ENCODE peak calls at places on chromosome 5, in nine cellular contexts. M is heart left ventricle, X is HepG2, B is lower leg skin, Z is IMR-90, F is ovary, R is A549, H is H54, U is erythroblast. I is an unnamed sample.

GRCh38 chr5:44945743-44946142 is 137.0 kb downstream of the MRPS30 start:
- DNase-seq in R (no peak), Z (no peak), M (no peak), X (no peak), U (no peak), B (no peak), F (no peak), H (no peak), I (no peak)

GRCh38 chr5:80071510-80072021 is 36.4 kb downstream of the THBS4 start:
- DNase-seq in F (no peak), X (no peak), R (no peak), H (no peak), M (no peak), B (no peak), U (no peak), Z (no peak), I (no peak)

GRCh38 chr5:138541511-138541910 is 1.5 kb downstream of the ETF1 start:
- DNase-seq in Z (no peak), R (no peak), H (no peak), B (no peak), M (no peak), U (no peak), F (no peak), X (no peak), I (no peak)

GRCh38 chr5:118115791-118116190 is 872.6 kb downstream of the DTWD2 start:
- DNase-seq in R (no peak), Z (no peak), M (no peak), F (no peak), X (no peak), H (no peak), U (no peak), B (no peak), I (no peak)

GRCh38 chr5:75325242-75325641 is 11.8 kb upstream of the HMGCR start:
- DNase-seq in Z (no peak), R (no peak), X (peak), B (no peak), M (no peak), H (no peak), F (no peak), U (no peak), I (no peak)

GRCh38 chr5:172981931-172982330 is 1.6 kb upstream of the ATP6V0E1 start:
- DNase-seq in F (no peak), Z (no peak), U (no peak), H (no peak), M (no peak), B (no peak), R (no peak), X (no peak), I (no peak)

GRCh38 chr5:143119301-143119769 is 284.2 kb downstream of the NR3C1 start:
- DNase-seq in B (no peak), Z (peak), H (no peak), U (no peak), R (no peak), F (no peak), M (no peak), X (no peak), I (peak)

GRCh38 chr5:175585573-175585972 is 72.3 kb upstream of the HRH2 start:
- DNase-seq in M (no peak), F (no peak), B (peak), Z (no peak), X (no peak), H (no peak), U (no peak), R (no peak), I (no peak)

GRCh38 chr5:130912088-130912487 is 253.0 kb downstream of the HINT1 start:
- DNase-seq in B (no peak), M (no peak), F (no peak), X (no peak), U (no peak), H (no peak), Z (no peak), R (peak), I (no peak)

GRCh38 chr5:112418412-112419049 is 546 bp downstream of the EPB41L4A start:
- DNase-seq in F (no peak), R (no peak), H (no peak), B (no peak), M (peak), Z (no peak), U (peak), X (no peak), I (no peak)

GRCh38 chr5:112419050-112419595 is at the start of gene EPB41L4A:
- DNase-seq in R (peak), U (peak), M (peak), X (no peak), B (peak), H (no peak), F (peak), Z (no peak), I (no peak)

GRCh38 chr5:112417931-112418358 is 1.1 kb downstream of the EPB41L4A start:
- DNase-seq in Z (no peak), X (no peak), M (peak), R (no peak), F (peak), H (no peak), B (peak), U (peak), I (no peak)

GRCh38 chr5:112420111-112420864 is 1.2 kb upstream of the EPB41L4A start:
- DNase-seq in M (peak), H (no peak), B (peak), X (peak), U (peak), F (peak), Z (peak), R (peak), I (peak)

GRCh38 chr5:112419596-112420110 is 576 bp upstream of the EPB41L4A start:
- DNase-seq in F (peak), M (peak), U (peak), Z (no peak), H (no peak), B (peak), R (peak), X (no peak), I (no peak)
- TF ChIP-seq POLR2A in F (no peak), M (no peak), U (no peak), Z (no peak), H (no peak), B (no peak), R (no peak), X (no peak), I (no peak)

GRCh38 chr5:52990531-52990925 is 1.4 kb downstream of the ITGA2 start:
- DNase-seq in Z (no peak), F (no peak), X (no peak), U (no peak), H (no peak), R (no peak), M (no peak), B (no peak), I (no peak)

GRCh38 chr5:52989781-52990530 is 804 bp downstream of the ITGA2 start:
- DNase-seq in U (no peak), F (peak), B (peak), M (peak), R (no peak), X (no peak), Z (peak), H (peak), I (no peak)

GRCh38 chr5:52987711-52988329 is 1.3 kb upstream of the ITGA2 start:
- DNase-seq in R (peak), Z (peak), X (peak), U (no peak), F (no peak), M (no peak), B (no peak), H (no peak), I (no peak)

GRCh38 chr5:52988335-52989024 is 672 bp upstream of the ITGA2 start:
- DNase-seq in M (no peak), Z (no peak), X (no peak), B (no peak), H (peak), R (no peak), U (no peak), F (no peak), I (no peak)

DNA sequence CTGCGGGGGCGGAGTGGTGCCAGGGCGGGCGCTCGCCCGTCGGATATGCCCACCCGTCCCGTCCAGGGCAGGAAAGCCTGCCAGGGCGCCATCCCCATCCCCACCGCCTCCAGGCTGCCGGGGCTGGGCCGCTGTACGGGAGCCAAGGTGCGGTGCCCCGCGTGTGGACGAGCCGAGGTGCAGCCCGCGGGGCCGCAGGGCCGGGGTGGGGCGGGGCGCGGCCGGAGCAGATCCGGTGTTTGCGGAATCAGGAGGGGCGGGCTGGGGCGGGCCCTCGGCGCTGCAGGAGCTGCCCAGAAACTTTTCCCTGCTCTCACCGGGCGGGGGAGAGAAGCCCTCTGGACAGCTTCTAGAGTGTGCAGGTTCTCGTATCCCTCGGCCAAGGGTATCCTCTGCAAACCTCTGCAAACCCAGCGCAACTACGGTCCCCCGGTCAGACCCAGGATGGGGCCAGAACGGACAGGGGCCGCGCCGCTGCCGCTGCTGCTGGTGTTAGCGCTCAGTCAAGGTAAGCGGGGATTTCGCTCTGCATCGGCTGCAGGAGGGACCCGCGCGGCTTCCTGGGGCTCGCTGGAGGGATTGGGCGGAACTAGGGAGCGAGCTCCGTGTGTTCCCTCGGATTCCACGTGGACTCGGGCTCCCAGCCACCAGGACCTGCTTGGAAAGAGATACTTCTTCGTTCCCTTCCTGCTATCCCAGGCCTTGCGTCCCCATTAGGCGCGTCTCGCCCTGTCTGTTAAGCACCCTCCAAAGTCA is at the start of gene ITGA2:
- DNase-seq in H (peak), F (peak), U (no peak), Z (peak), R (peak), M (peak), X (peak), B (peak), I (peak)
- TF ChIP-seq POLR2A in H (no peak), F (no peak), U (no peak), Z (peak), R (peak), M (no peak), X (peak), B (no peak), I (no peak)

GRCh38 chr5:60586307-60586901 is 113.6 kb downstream of the DEPDC1B start:
- DNase-seq in M (no peak), U (no peak), F (no peak), Z (peak), B (no peak), R (peak), H (no peak), X (peak), I (peak)
- TF ChIP-seq POLR2A in M (no peak), U (no peak), F (no peak), Z (no peak), B (no peak), R (no peak), H (no peak), X (no peak), I (no peak)

DNA sequence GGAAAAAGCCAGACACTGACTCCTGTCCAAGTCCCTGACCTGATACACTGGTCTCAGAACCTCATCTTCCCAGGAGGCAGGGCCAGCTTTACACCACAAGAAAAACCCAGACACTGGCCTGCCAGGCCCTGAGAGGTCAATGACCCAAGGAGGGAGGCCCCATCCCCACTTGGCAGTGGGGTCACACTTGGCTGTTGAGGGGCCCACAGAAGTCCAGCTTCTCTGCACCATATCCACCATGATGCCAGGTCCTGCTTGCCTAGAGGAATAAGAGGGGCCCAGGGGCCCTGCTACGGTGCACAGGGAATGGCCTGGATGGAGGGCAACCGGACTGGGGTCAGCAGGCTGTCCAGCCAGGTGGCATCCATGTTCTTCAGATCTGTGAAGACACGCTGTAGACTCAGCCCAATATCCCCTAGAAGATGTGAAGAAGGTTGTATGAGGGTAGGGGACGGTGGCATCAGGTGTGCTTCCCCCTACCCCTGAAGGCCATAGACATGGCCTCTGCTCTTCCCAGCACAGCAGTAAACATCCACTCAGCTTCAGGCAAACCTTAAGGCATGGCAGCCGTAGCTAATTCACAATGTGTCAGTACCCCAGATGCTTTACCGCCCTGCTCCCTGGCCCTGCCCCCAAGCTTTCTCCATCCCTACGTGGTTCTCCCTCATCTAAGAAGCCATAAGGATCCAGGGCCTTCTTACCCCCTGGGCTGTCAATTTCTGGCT is 6.8 kb downstream of the IRF1 start:
- DNase-seq in U (no peak), B (peak), F (peak), H (no peak), R (no peak), X (no peak), Z (no peak), M (peak), I (no peak)
- TF ChIP-seq POLR2A in U (no peak), B (no peak), F (no peak), H (no peak), R (no peak), X (no peak), Z (no peak), M (no peak), I (no peak)

DNA sequence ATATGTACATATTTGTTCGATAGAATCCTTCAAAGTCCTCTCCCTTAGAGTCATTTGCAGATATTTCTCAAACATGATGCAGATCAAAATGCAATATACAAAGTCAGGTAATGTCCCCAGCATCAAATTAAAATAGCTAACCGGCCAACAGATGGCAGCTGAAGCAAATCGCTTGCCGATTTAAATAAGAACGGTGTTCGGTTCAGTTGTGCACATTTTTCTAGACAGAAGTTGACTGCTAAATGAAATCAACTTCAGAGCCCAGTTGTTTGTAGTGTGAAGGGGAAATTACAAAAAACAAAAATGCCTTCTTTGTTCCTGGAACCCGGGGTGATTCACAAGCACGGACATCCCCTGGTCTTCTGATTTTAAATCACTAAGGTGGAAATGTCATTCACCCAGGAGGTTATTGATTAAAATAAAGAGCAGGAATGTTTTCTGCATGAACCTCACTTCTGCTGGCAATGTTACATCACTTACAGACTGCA is 219.2 kb downstream of the EBF1 start:
- DNase-seq in H (no peak), M (no peak), X (no peak), U (no peak), R (no peak), B (no peak), Z (no peak), F (no peak), I (no peak)
- TF ChIP-seq POLR2A in H (no peak), M (no peak), X (no peak), U (no peak), R (no peak), B (no peak), Z (no peak), F (no peak), I (no peak)

GRCh38 chr5:1562599-1562998 is 38.8 kb upstream of the LPCAT1 start:
- DNase-seq in H (no peak), Z (no peak), R (no peak), M (no peak), X (no peak), B (no peak), U (no peak), F (no peak), I (no peak)
- TF ChIP-seq POLR2A in H (no peak), Z (no peak), R (no peak), M (no peak), X (no peak), B (no peak), U (no peak), F (no peak), I (no peak)

DNA sequence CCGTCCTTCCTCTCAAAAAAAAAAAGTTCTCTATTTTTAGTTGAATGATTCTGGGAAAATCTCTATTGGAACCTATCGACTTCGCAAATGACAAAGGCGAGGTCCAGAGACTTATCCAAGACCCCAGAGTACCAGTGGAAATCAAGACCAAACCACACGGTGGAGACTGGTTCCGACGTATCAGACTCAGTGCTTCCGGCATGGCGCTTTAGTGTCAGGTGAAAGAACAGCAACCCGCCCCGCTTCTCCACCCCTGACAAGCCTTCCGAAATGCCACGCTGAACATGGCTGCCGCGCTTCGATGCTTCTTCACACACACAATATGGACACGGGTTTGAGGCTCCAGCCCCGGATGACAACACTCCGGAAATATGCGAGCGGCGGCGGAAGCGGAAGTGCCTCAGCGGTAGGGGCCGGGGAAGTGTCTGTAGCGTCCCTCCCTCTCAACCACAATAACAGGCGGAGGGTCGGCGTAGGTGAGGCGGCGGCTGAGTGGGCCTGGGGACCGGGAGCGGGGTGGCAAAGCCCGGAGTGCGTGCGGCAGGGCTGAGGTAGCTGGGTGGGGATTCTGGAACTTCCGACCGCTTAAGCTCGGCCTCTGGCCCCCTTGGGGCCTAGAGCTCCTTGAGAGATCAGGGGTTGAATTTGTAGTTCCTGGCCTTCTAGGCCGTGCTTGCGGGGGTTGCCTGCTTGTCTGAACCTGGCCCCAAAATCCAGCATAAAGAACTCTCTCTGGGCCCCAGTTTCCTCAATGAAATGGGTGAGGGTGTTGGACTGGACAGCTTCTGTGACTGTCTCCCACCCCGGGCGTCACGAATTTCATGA is at the start of gene FBXO38:
- DNase-seq in Z (peak), R (peak), F (peak), X (peak), M (peak), U (peak), H (peak), B (peak), I (peak)
- TF ChIP-seq POLR2A in Z (peak), R (peak), F (peak), X (peak), M (no peak), U (peak), H (peak), B (no peak), I (peak)